ENCODE peak calls at places on chromosomes 2 and 18, in nine cellular contexts. U is foreskin fibroblast, D is bronchial epithelial cell, Z is A673, I is heart left ventricle, T is IMR-90, B is lower leg skin, W is endodermal cell, S is cardiac fibroblast. F is an unnamed sample.

GRCh38 chr2:237860273-237860935 is 981 bp downstream of the RAMP1 start:
- DNase-seq in U (no peak), D (no peak), Z (no peak), I (no peak), T (no peak), B (no peak), W (peak), S (no peak), F (no peak)

GRCh38 chr2:128416781-128417180 is 98.1 kb upstream of the HS6ST1 start:
- DNase-seq in U (no peak), D (no peak), Z (no peak), I (peak), T (no peak), B (peak), W (no peak), S (no peak), F (no peak)

GRCh38 chr2:115558725-115559124 is 1116.3 kb downstream of the DPP10 start:
- DNase-seq in U (no peak), D (no peak), Z (no peak), I (no peak), T (no peak), B (no peak), W (no peak), S (no peak), F (no peak)

GRCh38 chr2:99933894-99934650 is 208.3 kb downstream of the AFF3 start:
- DNase-seq in U (no peak), D (no peak), Z (no peak), I (no peak), T (no peak), B (no peak), W (no peak), S (no peak), F (no peak)

GRCh38 chr2:75709297-75709696 is 1.4 kb downstream of the GCFC2 start:
- DNase-seq in U (peak), D (no peak), Z (no peak), I (no peak), T (no peak), B (no peak), W (no peak), S (no peak), F (no peak)

GRCh38 chr2:12325806-12326205 is 390.9 kb upstream of the TRIB2 start:
- DNase-seq in U (peak), D (peak), Z (peak), I (no peak), T (peak), B (no peak), W (no peak), S (peak), F (no peak)

GRCh38 chr2:144154205-144154604 is 365.7 kb downstream of the ZEB2 start:
- DNase-seq in U (no peak), D (no peak), Z (no peak), I (no peak), T (no peak), B (no peak), W (no peak), S (peak), F (no peak)

GRCh38 chr2:101818531-101819451 is 121.3 kb downstream of the MAP4K4 start:
- DNase-seq in U (peak), D (peak), Z (no peak), I (no peak), T (peak), B (no peak), W (no peak), S (no peak), F (no peak)

GRCh38 chr2:95344656-95345055 is 47.5 kb downstream of the KCNIP3 start:
- DNase-seq in U (no peak), D (no peak), Z (no peak), I (no peak), T (no peak), B (no peak), W (peak), S (no peak), F (no peak)

GRCh38 chr2:205775091-205775876 is 93.0 kb downstream of the NRP2 start:
- DNase-seq in U (no peak), D (peak), Z (peak), I (no peak), T (peak), B (peak), W (no peak), S (peak), F (no peak)

GRCh38 chr2:18272148-18272494 is 288.3 kb downstream of the RDH14 start:
- DNase-seq in U (no peak), D (no peak), Z (no peak), I (no peak), T (no peak), B (no peak), W (no peak), S (no peak), F (no peak)

GRCh38 chr2:234271342-234271741 is 220.8 kb downstream of the SPP2 start:
- DNase-seq in U (no peak), D (no peak), Z (no peak), I (no peak), T (no peak), B (no peak), W (no peak), S (no peak), F (no peak)

GRCh38 chr2:213275265-213275664 is 9.0 kb upstream of the SPAG16 start:
- DNase-seq in U (no peak), D (peak), Z (no peak), I (no peak), T (no peak), B (no peak), W (no peak), S (no peak), F (no peak)

GRCh38 chr18:32280188-32280783 is 90.4 kb downstream of the MEP1B start:
- DNase-seq in U (no peak), D (no peak), Z (no peak), I (no peak), T (no peak), B (no peak), W (no peak), S (no peak), F (no peak)

GRCh38 chr2:228840113-228840742 is 430.9 kb downstream of the PID1 start:
- DNase-seq in U (no peak), D (no peak), Z (no peak), I (no peak), T (no peak), B (no peak), W (no peak), S (no peak), F (no peak)
- H3K4me3 ChIP-seq in U (no peak), D (no peak), Z (no peak), I (no peak), T (no peak), B (no peak), W (no peak), S (no peak), F (no peak)

DNA sequence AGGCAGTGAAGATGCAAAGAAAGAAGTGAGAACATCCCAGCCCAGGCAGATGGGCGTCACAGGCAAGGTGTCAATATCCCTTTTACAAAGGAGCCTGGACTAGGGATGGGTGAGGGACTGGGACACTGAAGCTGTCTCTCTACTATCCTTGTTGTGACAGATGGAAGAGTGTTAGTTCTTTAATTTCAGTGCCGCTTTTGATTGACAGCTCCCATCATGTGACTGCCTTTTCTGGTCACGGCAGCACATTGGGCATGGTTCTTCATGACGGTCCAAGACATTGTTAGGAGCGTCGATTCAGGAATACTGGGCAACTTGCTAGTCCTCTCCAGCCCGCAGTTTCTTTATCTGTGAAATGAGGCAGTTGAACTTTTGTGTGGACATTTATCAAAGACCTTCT is 42.4 kb upstream of the KIF5C start:
- DNase-seq in U (no peak), D (no peak), Z (no peak), I (no peak), T (no peak), B (no peak), W (no peak), S (no peak), F (no peak)
- TF ChIP-seq CTCF in U (no peak), D (no peak), Z (no peak), I (no peak), T (no peak), B (no peak), W (no peak), S (no peak), F (no peak)

DNA sequence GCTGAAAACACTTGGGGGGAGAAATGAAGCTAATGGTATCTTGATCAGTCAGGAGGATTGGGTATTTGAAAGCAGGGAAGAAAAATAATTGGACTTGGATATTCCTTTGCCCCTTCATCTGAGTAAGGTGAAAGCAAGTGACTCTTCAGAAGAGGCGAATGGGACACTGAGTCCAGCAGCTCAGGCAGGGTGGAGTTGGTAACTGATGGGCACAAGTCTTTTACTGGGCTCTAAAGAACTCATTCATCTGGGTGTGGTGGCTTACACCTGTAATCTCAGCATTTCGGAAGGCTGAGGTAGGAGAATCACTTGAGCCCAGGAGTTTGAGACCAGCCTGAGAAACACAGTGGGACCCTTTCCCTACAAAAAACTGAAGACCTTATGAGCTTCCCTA is 11.2 kb downstream of the CFLAR start:
- DNase-seq in U (no peak), D (no peak), Z (no peak), I (no peak), T (no peak), B (no peak), W (no peak), S (no peak), F (no peak)
- H3K4me3 ChIP-seq in U (no peak), D (no peak), Z (peak), I (peak), T (no peak), B (no peak), W (peak), S (no peak), F (peak)

DNA sequence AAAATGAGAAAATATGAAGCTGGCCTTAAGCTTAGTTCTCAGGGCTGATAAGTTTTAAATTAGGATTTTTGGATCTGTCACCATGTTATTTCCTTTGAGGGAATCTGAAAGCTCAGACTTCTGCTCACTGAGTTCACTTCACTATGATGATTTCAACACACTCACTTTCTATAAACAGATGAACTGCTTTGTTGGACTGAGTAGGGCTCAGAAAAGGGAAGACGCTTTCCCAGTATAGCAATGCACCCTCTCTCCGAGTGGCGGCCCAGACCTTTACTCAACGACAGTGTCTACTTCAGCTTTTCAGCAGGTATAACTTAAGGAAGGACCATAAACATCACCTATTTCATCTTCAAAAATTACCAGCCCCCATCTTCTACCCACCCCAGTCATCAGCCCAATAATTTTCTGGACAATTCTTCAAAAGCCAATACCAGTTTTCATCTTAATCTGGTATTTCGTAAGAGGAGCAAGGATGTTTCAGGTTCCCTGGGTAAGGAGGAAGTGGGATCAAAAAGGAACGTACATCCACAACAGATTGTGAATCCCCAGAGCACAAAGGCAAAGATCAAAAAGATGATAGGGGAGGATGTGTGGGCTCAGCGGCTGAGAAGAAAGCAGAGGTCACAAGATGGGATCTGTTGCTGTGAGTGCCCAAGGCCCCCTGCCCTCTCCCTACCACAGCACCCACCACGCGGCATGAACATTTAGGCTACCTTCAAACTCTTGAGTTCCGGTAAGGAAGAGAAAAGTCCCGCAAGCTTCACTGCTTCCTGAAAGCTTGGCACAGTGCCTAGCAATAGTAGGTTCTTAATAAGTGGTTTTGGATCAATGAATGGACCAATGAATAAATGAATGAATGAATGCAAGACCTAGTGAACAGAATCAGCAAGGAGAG is 41.9 kb downstream of the LPIN2 start:
- DNase-seq in U (no peak), D (no peak), Z (no peak), I (no peak), T (peak), B (no peak), W (no peak), S (no peak), F (no peak)
- TF ChIP-seq CTCF in U (no peak), D (no peak), Z (no peak), I (no peak), T (no peak), B (no peak), W (no peak), S (no peak), F (peak)

DNA sequence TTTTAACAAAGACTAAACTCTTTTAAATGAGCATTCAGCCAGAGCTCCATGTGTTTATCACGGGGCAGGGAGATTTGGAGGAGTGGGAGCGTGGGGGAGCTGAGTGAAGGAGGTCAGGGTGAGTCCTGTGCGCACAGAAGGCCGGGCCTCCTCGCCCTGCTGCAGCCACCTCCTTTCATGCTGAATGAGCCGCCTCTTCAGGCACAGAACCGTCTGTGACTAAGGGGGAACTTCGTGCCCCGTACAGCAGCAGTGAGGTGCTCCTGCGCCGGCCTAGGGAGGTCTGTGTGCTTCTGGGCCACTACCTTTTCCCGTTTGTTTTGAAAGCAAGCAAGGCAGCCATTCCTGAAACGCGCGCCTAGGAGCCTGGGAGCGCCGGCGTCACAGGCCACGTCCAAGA is 27.1 kb upstream of the ZNF516 start:
- DNase-seq in U (no peak), D (no peak), Z (no peak), I (no peak), T (no peak), B (no peak), W (peak), S (no peak), F (no peak)
- H3K4me3 ChIP-seq in U (no peak), D (no peak), Z (no peak), I (no peak), T (no peak), B (no peak), W (no peak), S (no peak), F (no peak)

GRCh38 chr18:13440277-13441248 is 222.0 kb downstream of the LDLRAD4 start:
- DNase-seq in U (no peak), D (no peak), Z (no peak), I (no peak), T (no peak), B (no peak), W (no peak), S (no peak), F (no peak)
- TF ChIP-seq CTCF in U (no peak), D (no peak), Z (no peak), I (no peak), T (no peak), B (no peak), W (no peak), S (no peak), F (no peak)

GRCh38 chr18:76121049-76121448 is 374.0 kb downstream of the ZNF516 start:
- DNase-seq in U (no peak), D (no peak), Z (no peak), I (no peak), T (no peak), B (no peak), W (no peak), S (no peak), F (no peak)
- H3K4me3 ChIP-seq in U (no peak), D (no peak), Z (no peak), I (no peak), T (no peak), B (no peak), W (no peak), S (no peak), F (no peak)